ENCODE peak calls at places on chromosomes 3 and 15, in ten cellular contexts. One of them, this sample, is unnamed.

GRCh38 chr3:63739474-63739873 is 79.6 kb upstream of the C3orf49 start:
- ATAC-seq in HepG2: no peak
- ATAC-seq in GM12878: no peak
- ATAC-seq in right lobe of liver: no peak
- ATAC-seq in body of pancreas: no peak
- ATAC-seq in gastrocnemius medialis: no peak
- ATAC-seq in heart left ventricle: no peak
- ATAC-seq in upper lobe of left lung: no peak
- ATAC-seq in A549: no peak
- ATAC-seq in IMR-90: no peak
- ATAC-seq in this sample: no peak

GRCh38 chr3:43473737-43474136 is 148.1 kb downstream of the ANO10 start:
- ATAC-seq in heart left ventricle: no peak
- ATAC-seq in IMR-90: peak; percentile 54
- ATAC-seq in GM12878: no peak
- ATAC-seq in A549: no peak
- ATAC-seq in HepG2: no peak
- ATAC-seq in right lobe of liver: no peak
- ATAC-seq in gastrocnemius medialis: no peak
- ATAC-seq in body of pancreas: no peak
- ATAC-seq in upper lobe of left lung: no peak
- ATAC-seq in this sample: no peak

GRCh38 chr3:119362010-119362409 is 67.8 kb downstream of the ARHGAP31 start:
- ATAC-seq in heart left ventricle: no peak
- ATAC-seq in IMR-90: no peak
- ATAC-seq in right lobe of liver: no peak
- ATAC-seq in GM12878: no peak
- ATAC-seq in gastrocnemius medialis: no peak
- ATAC-seq in A549: no peak
- ATAC-seq in upper lobe of left lung: peak; percentile 55
- ATAC-seq in HepG2: no peak
- ATAC-seq in body of pancreas: no peak
- ATAC-seq in this sample: no peak

GRCh38 chr3:10285742-10286524 is 6.8 kb downstream of the GHRL start:
- ATAC-seq in GM12878: no peak
- ATAC-seq in A549: no peak
- ATAC-seq in body of pancreas: no peak
- ATAC-seq in upper lobe of left lung: no peak
- ATAC-seq in gastrocnemius medialis: no peak
- ATAC-seq in right lobe of liver: no peak
- ATAC-seq in heart left ventricle: no peak
- ATAC-seq in HepG2: no peak
- ATAC-seq in IMR-90: no peak
- ATAC-seq in this sample: no peak

GRCh38 chr3:100048248-100048647 is 66.1 kb downstream of the FILIP1L start:
- ATAC-seq in upper lobe of left lung: no peak
- ATAC-seq in GM12878: no peak
- ATAC-seq in body of pancreas: no peak
- ATAC-seq in right lobe of liver: peak; percentile 10
- ATAC-seq in A549: peak; percentile 15
- ATAC-seq in IMR-90: no peak
- ATAC-seq in gastrocnemius medialis: peak; percentile 52
- ATAC-seq in HepG2: no peak
- ATAC-seq in heart left ventricle: no peak
- ATAC-seq in this sample: no peak

GRCh38 chr15:87631093-87631492 is 625.4 kb downstream of the NTRK3 start:
- ATAC-seq in heart left ventricle: no peak
- ATAC-seq in gastrocnemius medialis: no peak
- ATAC-seq in body of pancreas: no peak
- ATAC-seq in upper lobe of left lung: no peak
- ATAC-seq in IMR-90: no peak
- ATAC-seq in GM12878: no peak
- ATAC-seq in right lobe of liver: no peak
- ATAC-seq in HepG2: no peak
- ATAC-seq in A549: no peak
- ATAC-seq in this sample: no peak

GRCh38 chr3:172247525-172248274 is 200.6 kb downstream of the GHSR start:
- ATAC-seq in body of pancreas: no peak
- ATAC-seq in IMR-90: no peak
- ATAC-seq in A549: no peak
- ATAC-seq in right lobe of liver: no peak
- ATAC-seq in heart left ventricle: no peak
- ATAC-seq in GM12878: no peak
- ATAC-seq in HepG2: peak; percentile 12
- ATAC-seq in gastrocnemius medialis: no peak
- ATAC-seq in upper lobe of left lung: no peak
- ATAC-seq in this sample: no peak

GRCh38 chr15:85439996-85440395 is 59.6 kb downstream of the AKAP13 start:
- ATAC-seq in HepG2: no peak
- ATAC-seq in IMR-90: no peak
- ATAC-seq in GM12878: no peak
- ATAC-seq in upper lobe of left lung: no peak
- ATAC-seq in A549: no peak
- ATAC-seq in body of pancreas: no peak
- ATAC-seq in right lobe of liver: no peak
- ATAC-seq in heart left ventricle: no peak
- ATAC-seq in gastrocnemius medialis: no peak
- ATAC-seq in this sample: no peak

GRCh38 chr3:43966126-43966525 is 275.4 kb downstream of the ABHD5 start:
- ATAC-seq in IMR-90: no peak
- ATAC-seq in upper lobe of left lung: no peak
- ATAC-seq in GM12878: peak; percentile 78
- ATAC-seq in body of pancreas: no peak
- ATAC-seq in A549: no peak
- ATAC-seq in gastrocnemius medialis: no peak
- ATAC-seq in right lobe of liver: no peak
- ATAC-seq in heart left ventricle: no peak
- ATAC-seq in HepG2: no peak
- ATAC-seq in this sample: no peak

GRCh38 chr3:72193768-72194463 is 409.0 kb upstream of the PROK2 start:
- ATAC-seq in IMR-90: no peak
- ATAC-seq in HepG2: no peak
- ATAC-seq in A549: no peak
- ATAC-seq in GM12878: no peak
- ATAC-seq in right lobe of liver: no peak
- ATAC-seq in upper lobe of left lung: peak; percentile 88
- ATAC-seq in heart left ventricle: no peak
- ATAC-seq in gastrocnemius medialis: peak; percentile 80
- ATAC-seq in body of pancreas: no peak
- ATAC-seq in this sample: no peak

GRCh38 chr15:65651831-65652749 is 30.4 kb downstream of the SLC24A1 start:
- ATAC-seq in heart left ventricle: peak; percentile 20
- ATAC-seq in A549: no peak
- ATAC-seq in upper lobe of left lung: no peak
- ATAC-seq in IMR-90: no peak
- ATAC-seq in GM12878: no peak
- ATAC-seq in body of pancreas: no peak
- ATAC-seq in HepG2: no peak
- ATAC-seq in gastrocnemius medialis: no peak
- ATAC-seq in right lobe of liver: no peak
- ATAC-seq in this sample: no peak
- TF ChIP-seq POLR2A in heart left ventricle: no peak
- TF ChIP-seq POLR2A in A549: no peak
- TF ChIP-seq POLR2A in upper lobe of left lung: no peak
- TF ChIP-seq POLR2A in IMR-90: no peak
- TF ChIP-seq POLR2A in GM12878: no peak
- TF ChIP-seq POLR2A in body of pancreas: no peak
- TF ChIP-seq POLR2A in HepG2: no peak
- TF ChIP-seq POLR2A in gastrocnemius medialis: no peak
- TF ChIP-seq POLR2A in right lobe of liver: no peak
- TF ChIP-seq POLR2A in this sample: no peak

DNA sequence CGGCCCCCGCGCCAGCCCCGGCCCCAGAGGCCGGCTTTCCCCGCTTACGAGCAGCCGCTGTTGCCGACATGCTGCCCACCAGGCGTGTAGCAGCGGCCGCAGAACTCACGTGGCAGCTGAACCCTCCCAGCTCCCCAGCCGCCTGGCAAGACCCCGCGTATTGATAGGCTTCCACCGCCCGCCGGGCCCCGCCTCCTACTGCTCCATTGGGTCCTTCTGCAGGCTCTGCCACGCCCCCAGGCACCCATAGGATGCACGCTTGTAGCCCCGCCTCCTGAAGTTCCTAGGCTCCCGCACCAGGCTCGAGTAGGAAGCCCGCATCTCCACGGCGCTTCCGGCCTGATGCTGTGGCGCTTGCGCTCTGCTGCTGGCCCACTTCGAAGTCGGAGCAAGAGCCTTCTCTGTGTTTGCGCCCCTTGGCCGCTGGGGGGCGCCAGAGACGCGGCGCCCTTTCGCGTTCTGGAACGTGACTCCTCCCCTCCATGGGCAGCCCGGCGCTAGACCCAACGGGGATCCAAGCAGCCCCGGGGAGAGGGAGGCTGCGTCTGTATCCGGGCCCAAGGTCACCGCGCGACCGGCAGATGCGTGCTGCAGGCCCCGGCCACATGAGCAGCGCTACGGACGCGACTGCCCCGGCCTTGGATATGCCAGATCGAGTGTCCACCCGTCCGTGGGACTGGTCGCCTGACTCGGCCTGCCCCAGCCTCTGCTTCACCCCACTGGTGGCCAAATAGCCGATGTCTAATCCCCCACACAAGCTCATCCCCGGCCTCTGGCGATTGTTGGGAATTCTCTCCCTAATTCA is at the start of the genes PARP3 and RRP9:
- ATAC-seq in upper lobe of left lung: peak; percentile 96
- ATAC-seq in GM12878: peak; percentile 92
- ATAC-seq in gastrocnemius medialis: peak; percentile 90
- ATAC-seq in HepG2: peak; percentile 88
- ATAC-seq in IMR-90: peak; percentile 93
- ATAC-seq in A549: peak; percentile 95
- ATAC-seq in heart left ventricle: peak; percentile 95
- ATAC-seq in right lobe of liver: peak; percentile 89
- ATAC-seq in body of pancreas: peak; percentile 98
- ATAC-seq in this sample: peak; percentile 97
- TF ChIP-seq POLR2A in upper lobe of left lung: peak; percentile 37
- TF ChIP-seq POLR2A in GM12878: peak; percentile 91
- TF ChIP-seq POLR2A in gastrocnemius medialis: peak; percentile 81
- TF ChIP-seq POLR2A in HepG2: peak; percentile 45
- TF ChIP-seq POLR2A in IMR-90: peak; percentile 51
- TF ChIP-seq POLR2A in A549: peak; percentile 76
- TF ChIP-seq POLR2A in heart left ventricle: no peak
- TF ChIP-seq POLR2A in right lobe of liver: peak; percentile 89
- TF ChIP-seq POLR2A in body of pancreas: no peak
- TF ChIP-seq POLR2A in this sample: peak; percentile 75

GRCh38 chr15:74461847-74462511 is 1.0 kb upstream of the UBL7 start:
- ATAC-seq in heart left ventricle: no peak
- ATAC-seq in upper lobe of left lung: no peak
- ATAC-seq in right lobe of liver: no peak
- ATAC-seq in body of pancreas: no peak
- ATAC-seq in IMR-90: no peak
- ATAC-seq in HepG2: peak; percentile 39
- ATAC-seq in A549: peak; percentile 10
- ATAC-seq in gastrocnemius medialis: peak; percentile 23
- ATAC-seq in GM12878: no peak
- ATAC-seq in this sample: no peak

GRCh38 chr15:74460298-74460697 is 662 bp downstream of the UBL7 start:
- ATAC-seq in IMR-90: no peak
- ATAC-seq in HepG2: no peak
- ATAC-seq in heart left ventricle: no peak
- ATAC-seq in right lobe of liver: no peak
- ATAC-seq in body of pancreas: no peak
- ATAC-seq in A549: no peak
- ATAC-seq in upper lobe of left lung: no peak
- ATAC-seq in gastrocnemius medialis: no peak
- ATAC-seq in GM12878: peak; percentile 55
- ATAC-seq in this sample: no peak

GRCh38 chr15:74458473-74458872 is 2.5 kb downstream of the UBL7 start:
- ATAC-seq in IMR-90: no peak
- ATAC-seq in upper lobe of left lung: no peak
- ATAC-seq in body of pancreas: no peak
- ATAC-seq in HepG2: no peak
- ATAC-seq in A549: no peak
- ATAC-seq in heart left ventricle: no peak
- ATAC-seq in GM12878: no peak
- ATAC-seq in gastrocnemius medialis: no peak
- ATAC-seq in right lobe of liver: no peak
- ATAC-seq in this sample: no peak

GRCh38 chr15:74463634-74464033 is 2.7 kb upstream of the UBL7 start:
- ATAC-seq in right lobe of liver: no peak
- ATAC-seq in heart left ventricle: no peak
- ATAC-seq in A549: no peak
- ATAC-seq in IMR-90: no peak
- ATAC-seq in GM12878: no peak
- ATAC-seq in HepG2: no peak
- ATAC-seq in body of pancreas: no peak
- ATAC-seq in gastrocnemius medialis: no peak
- ATAC-seq in upper lobe of left lung: no peak
- ATAC-seq in this sample: no peak

DNA sequence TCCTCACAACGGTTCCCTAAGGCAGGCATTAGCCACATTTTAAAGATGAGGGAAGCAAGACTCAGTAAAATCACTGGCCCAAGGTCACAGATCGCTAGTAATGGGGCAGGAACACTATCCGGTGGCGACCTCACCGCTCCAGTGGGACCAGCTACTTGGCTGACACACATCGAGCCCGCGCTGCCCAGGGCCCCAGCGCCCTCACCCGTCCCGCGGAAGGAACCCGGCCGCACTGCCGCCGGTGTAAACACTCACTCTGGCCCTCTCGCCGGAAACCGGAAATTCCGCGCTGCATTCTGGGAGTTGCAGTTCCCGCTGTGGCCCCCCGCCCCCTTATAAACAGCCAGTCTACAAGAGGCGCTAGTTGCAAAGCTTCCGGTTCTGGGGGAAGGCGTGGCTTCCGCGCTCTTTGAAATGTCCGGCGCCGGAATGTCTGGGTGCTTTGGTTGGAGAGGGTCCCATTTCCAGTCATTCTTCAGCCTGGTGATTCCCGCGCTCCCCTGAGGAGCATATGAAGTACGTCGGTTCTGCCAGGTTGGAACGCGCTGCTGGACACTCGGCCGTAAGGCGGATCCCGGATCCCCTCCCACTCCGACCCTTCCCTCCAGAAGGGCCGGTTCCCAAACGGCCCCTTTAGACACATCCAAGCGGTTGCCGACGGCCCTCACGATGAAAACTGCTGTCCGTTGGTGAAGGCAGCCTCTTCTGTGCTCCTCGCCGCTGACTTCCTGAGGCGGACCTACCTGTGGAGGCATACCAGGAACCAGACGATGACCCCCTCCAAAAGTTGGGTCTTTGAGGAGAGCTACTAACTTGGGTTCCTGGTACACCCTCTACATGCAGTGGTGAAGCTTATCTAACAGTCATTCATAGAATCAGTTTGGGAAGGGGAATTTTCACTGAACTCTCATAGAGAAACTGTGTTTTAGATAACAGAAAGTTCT is at the start of gene UBL7:
- ATAC-seq in HepG2: peak; percentile 96
- ATAC-seq in body of pancreas: peak; percentile 99
- ATAC-seq in IMR-90: peak; percentile 98
- ATAC-seq in gastrocnemius medialis: peak; percentile 96
- ATAC-seq in heart left ventricle: peak; percentile 100
- ATAC-seq in GM12878: peak; percentile 92
- ATAC-seq in upper lobe of left lung: peak; percentile 100
- ATAC-seq in right lobe of liver: peak; percentile 99
- ATAC-seq in A549: peak; percentile 99
- ATAC-seq in this sample: peak; percentile 97
- TF ChIP-seq POLR2A in HepG2: peak; percentile 91
- TF ChIP-seq POLR2A in body of pancreas: peak; percentile 73
- TF ChIP-seq POLR2A in IMR-90: peak; percentile 96
- TF ChIP-seq POLR2A in gastrocnemius medialis: peak; percentile 91
- TF ChIP-seq POLR2A in heart left ventricle: peak; percentile 27
- TF ChIP-seq POLR2A in GM12878: peak; percentile 98
- TF ChIP-seq POLR2A in upper lobe of left lung: peak; percentile 86
- TF ChIP-seq POLR2A in right lobe of liver: peak; percentile 93
- TF ChIP-seq POLR2A in A549: peak; percentile 90
- TF ChIP-seq POLR2A in this sample: peak; percentile 83

GRCh38 chr3:187745201-187746058 is at the start of gene BCL6:
- ATAC-seq in GM12878: peak; percentile 63
- ATAC-seq in heart left ventricle: peak; percentile 69
- ATAC-seq in IMR-90: peak; percentile 65
- ATAC-seq in body of pancreas: peak; percentile 75
- ATAC-seq in upper lobe of left lung: peak; percentile 85
- ATAC-seq in right lobe of liver: peak; percentile 73
- ATAC-seq in HepG2: peak; percentile 28
- ATAC-seq in gastrocnemius medialis: peak; percentile 48
- ATAC-seq in A549: peak; percentile 63
- ATAC-seq in this sample: peak; percentile 80
- TF ChIP-seq POLR2A in GM12878: peak; percentile 16
- TF ChIP-seq POLR2A in heart left ventricle: peak; percentile 84
- TF ChIP-seq POLR2A in IMR-90: peak; percentile 96
- TF ChIP-seq POLR2A in body of pancreas: peak; percentile 93
- TF ChIP-seq POLR2A in upper lobe of left lung: peak; percentile 93
- TF ChIP-seq POLR2A in right lobe of liver: peak; percentile 97
- TF ChIP-seq POLR2A in HepG2: peak; percentile 82
- TF ChIP-seq POLR2A in gastrocnemius medialis: peak; percentile 95
- TF ChIP-seq POLR2A in A549: peak; percentile 52
- TF ChIP-seq POLR2A in this sample: peak; percentile 96

This sample was measured in gastroesophageal sphincter.